ENCODE peak calls at places on chromosomes 3 and 15, in ten cellular contexts. One of them, this sample, is unnamed.

GRCh38 chr3:4825572-4826236 is 153.5 kb upstream of the BHLHE40 start:
- DNase-seq in Karpas-422: no peak
- DNase-seq in lung: peak; percentile 78
- DNase-seq in testis: peak; percentile 37
- DNase-seq in A673: no peak
- DNase-seq in CD4-positive, CD25-positive, alpha-beta regulatory T cell: no peak
- DNase-seq in PC-9: peak; percentile 83
- DNase-seq in neural progenitor cell: no peak
- DNase-seq in pancreas: no peak
- DNase-seq in sigmoid colon: no peak
- DNase-seq in this sample: no peak

GRCh38 chr3:143586565-143586964 is 261.7 kb downstream of the SLC9A9 start:
- DNase-seq in pancreas: no peak
- DNase-seq in Karpas-422: no peak
- DNase-seq in A673: no peak
- DNase-seq in PC-9: no peak
- DNase-seq in testis: no peak
- DNase-seq in CD4-positive, CD25-positive, alpha-beta regulatory T cell: no peak
- DNase-seq in sigmoid colon: no peak
- DNase-seq in neural progenitor cell: peak; percentile 20
- DNase-seq in lung: no peak
- DNase-seq in this sample: no peak

GRCh38 chr3:56370991-56371775 is 97.1 kb downstream of the ERC2 start:
- DNase-seq in lung: no peak
- DNase-seq in sigmoid colon: no peak
- DNase-seq in CD4-positive, CD25-positive, alpha-beta regulatory T cell: no peak
- DNase-seq in A673: no peak
- DNase-seq in PC-9: no peak
- DNase-seq in pancreas: no peak
- DNase-seq in neural progenitor cell: no peak
- DNase-seq in testis: no peak
- DNase-seq in Karpas-422: no peak
- DNase-seq in this sample: no peak

GRCh38 chr15:65037279-65037678 is 7.8 kb upstream of the MTFMT start:
- DNase-seq in CD4-positive, CD25-positive, alpha-beta regulatory T cell: no peak
- DNase-seq in lung: no peak
- DNase-seq in PC-9: no peak
- DNase-seq in pancreas: no peak
- DNase-seq in testis: no peak
- DNase-seq in Karpas-422: no peak
- DNase-seq in sigmoid colon: no peak
- DNase-seq in A673: no peak
- DNase-seq in neural progenitor cell: no peak
- DNase-seq in this sample: no peak

GRCh38 chr3:105800320-105800719 is 68.5 kb downstream of the CBLB start:
- DNase-seq in CD4-positive, CD25-positive, alpha-beta regulatory T cell: no peak
- DNase-seq in A673: no peak
- DNase-seq in lung: no peak
- DNase-seq in PC-9: no peak
- DNase-seq in pancreas: no peak
- DNase-seq in neural progenitor cell: no peak
- DNase-seq in testis: no peak
- DNase-seq in Karpas-422: peak; percentile 79
- DNase-seq in sigmoid colon: no peak
- DNase-seq in this sample: no peak

GRCh38 chr3:48518069-48518468 is 14.1 kb upstream of the SHISA5 start:
- DNase-seq in CD4-positive, CD25-positive, alpha-beta regulatory T cell: no peak
- DNase-seq in neural progenitor cell: no peak
- DNase-seq in Karpas-422: no peak
- DNase-seq in lung: no peak
- DNase-seq in sigmoid colon: no peak
- DNase-seq in PC-9: no peak
- DNase-seq in testis: no peak
- DNase-seq in pancreas: no peak
- DNase-seq in A673: no peak
- DNase-seq in this sample: no peak

GRCh38 chr3:168094580-168094876 is 1.2 kb downstream of the GOLIM4 start:
- DNase-seq in testis: no peak
- DNase-seq in pancreas: no peak
- DNase-seq in A673: peak; percentile 84
- DNase-seq in neural progenitor cell: peak; percentile 79
- DNase-seq in sigmoid colon: no peak
- DNase-seq in lung: peak; percentile 46
- DNase-seq in CD4-positive, CD25-positive, alpha-beta regulatory T cell: no peak
- DNase-seq in Karpas-422: no peak
- DNase-seq in PC-9: no peak
- DNase-seq in this sample: peak; percentile 73

GRCh38 chr3:129104051-129104450 is 17.6 kb downstream of the RAB43 start:
- DNase-seq in pancreas: no peak
- DNase-seq in Karpas-422: no peak
- DNase-seq in PC-9: no peak
- DNase-seq in A673: no peak
- DNase-seq in testis: no peak
- DNase-seq in sigmoid colon: no peak
- DNase-seq in lung: no peak
- DNase-seq in CD4-positive, CD25-positive, alpha-beta regulatory T cell: no peak
- DNase-seq in neural progenitor cell: no peak
- DNase-seq in this sample: no peak

GRCh38 chr3:194384569-194385001 is 14.5 kb downstream of the GP5 start:
- DNase-seq in A673: no peak
- DNase-seq in PC-9: no peak
- DNase-seq in testis: no peak
- DNase-seq in lung: no peak
- DNase-seq in CD4-positive, CD25-positive, alpha-beta regulatory T cell: no peak
- DNase-seq in neural progenitor cell: no peak
- DNase-seq in sigmoid colon: no peak
- DNase-seq in pancreas: no peak
- DNase-seq in Karpas-422: no peak
- DNase-seq in this sample: no peak

GRCh38 chr15:60518511-60518910 is 39.6 kb upstream of the ICE2 start:
- DNase-seq in lung: no peak
- DNase-seq in testis: no peak
- DNase-seq in Karpas-422: no peak
- DNase-seq in sigmoid colon: no peak
- DNase-seq in A673: no peak
- DNase-seq in CD4-positive, CD25-positive, alpha-beta regulatory T cell: no peak
- DNase-seq in pancreas: no peak
- DNase-seq in neural progenitor cell: no peak
- DNase-seq in PC-9: no peak
- DNase-seq in this sample: no peak

GRCh38 chr3:32002536-32003368 is 21.2 kb downstream of the ZNF860 start:
- DNase-seq in lung: no peak
- DNase-seq in pancreas: no peak
- DNase-seq in neural progenitor cell: no peak
- DNase-seq in A673: no peak
- DNase-seq in CD4-positive, CD25-positive, alpha-beta regulatory T cell: no peak
- DNase-seq in sigmoid colon: no peak
- DNase-seq in Karpas-422: no peak
- DNase-seq in PC-9: no peak
- DNase-seq in testis: no peak
- DNase-seq in this sample: no peak

DNA sequence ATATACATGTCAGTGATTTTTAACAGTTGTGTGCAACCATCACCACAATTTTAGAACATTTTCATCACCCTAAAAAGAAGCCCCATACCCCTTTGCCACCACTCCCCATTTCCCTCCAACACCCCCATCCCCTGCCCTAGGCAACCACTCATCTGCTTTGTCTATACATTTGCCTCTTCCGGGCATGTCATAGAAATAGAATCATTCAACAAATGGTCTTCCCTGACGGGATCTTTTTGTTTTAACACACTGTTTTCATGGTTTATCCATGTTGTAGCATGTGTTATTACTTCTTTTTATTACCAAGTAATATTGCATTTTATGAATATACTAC is 4.0 kb downstream of the VILL start:
- DNase-seq in lung: no peak
- DNase-seq in neural progenitor cell: no peak
- DNase-seq in sigmoid colon: no peak
- DNase-seq in A673: no peak
- DNase-seq in CD4-positive, CD25-positive, alpha-beta regulatory T cell: no peak
- DNase-seq in Karpas-422: peak; percentile 73
- DNase-seq in pancreas: no peak
- DNase-seq in PC-9: no peak
- DNase-seq in testis: no peak
- DNase-seq in this sample: no peak
- H3K4me1 ChIP-seq in lung: peaks cover 19% of the 10 kb centered on the region
- H3K4me1 ChIP-seq in neural progenitor cell: no peaks in the 10 kb centered on the region
- H3K4me1 ChIP-seq in sigmoid colon: peaks cover 29% of the 10 kb centered on the region
- H3K4me1 ChIP-seq in A673: peaks cover 5% of the 10 kb centered on the region
- H3K4me1 ChIP-seq in CD4-positive, CD25-positive, alpha-beta regulatory T cell: peaks cover 56% of the 10 kb centered on the region
- H3K4me1 ChIP-seq in Karpas-422: peaks cover 36% of the 10 kb centered on the region
- H3K4me1 ChIP-seq in pancreas: peaks cover 6% of the 10 kb centered on the region
- H3K4me1 ChIP-seq in PC-9: peaks cover 53% of the 10 kb centered on the region
- H3K4me1 ChIP-seq in testis: peaks cover 25% of the 10 kb centered on the region
- H3K4me1 ChIP-seq in this sample: peaks cover 3% of the 10 kb centered on the region

GRCh38 chr3:133572158-133573053 is 1.1 kb upstream of the CDV3 start:
- DNase-seq in PC-9: peak; percentile 60
- DNase-seq in Karpas-422: peak; percentile 97
- DNase-seq in neural progenitor cell: no peak
- DNase-seq in sigmoid colon: no peak
- DNase-seq in A673: peak; percentile 39
- DNase-seq in testis: no peak
- DNase-seq in CD4-positive, CD25-positive, alpha-beta regulatory T cell: peak; percentile 49
- DNase-seq in pancreas: no peak
- DNase-seq in lung: no peak
- DNase-seq in this sample: no peak
- H3K4me3 ChIP-seq in PC-9: peak overlapping the region; percentile 50
- H3K4me3 ChIP-seq in Karpas-422: peak overlapping the region; percentile 64
- H3K4me3 ChIP-seq in neural progenitor cell: peak overlapping the region; percentile 28
- H3K4me3 ChIP-seq in sigmoid colon: peak overlapping the region; percentile 44
- H3K4me3 ChIP-seq in A673: peak overlapping the region; percentile 62
- H3K4me3 ChIP-seq in testis: peak overlapping the region; percentile 90
- H3K4me3 ChIP-seq in CD4-positive, CD25-positive, alpha-beta regulatory T cell: peak overlapping the region; percentile 81
- H3K4me3 ChIP-seq in pancreas: peak overlapping the region; percentile 21
- H3K4me3 ChIP-seq in lung: no peak overlapping the region
- H3K4me3 ChIP-seq in this sample: peak overlapping the region; percentile 41

DNA sequence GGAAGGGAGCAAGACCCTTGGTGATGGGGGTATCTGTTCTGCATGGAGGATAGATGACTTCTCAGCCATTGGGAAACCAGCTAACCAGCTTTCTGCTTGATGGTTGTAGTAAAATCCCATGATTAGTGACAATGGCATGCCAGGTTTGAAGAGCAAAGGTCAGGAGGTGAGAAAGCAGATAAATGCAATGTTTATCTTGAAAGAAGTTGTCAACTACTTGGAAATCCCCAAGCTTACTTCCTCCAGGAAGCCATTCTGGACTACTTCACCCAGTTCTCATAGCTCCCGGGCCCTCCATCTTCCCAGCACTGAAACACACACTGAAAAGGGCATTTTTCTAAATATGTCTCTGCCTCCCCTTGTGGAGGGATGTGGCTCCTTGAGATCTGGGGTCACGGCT is 51.3 kb downstream of the SMAD3 start:
- DNase-seq in testis: no peak
- DNase-seq in PC-9: peak; percentile 88
- DNase-seq in sigmoid colon: no peak
- DNase-seq in Karpas-422: no peak
- DNase-seq in A673: no peak
- DNase-seq in neural progenitor cell: no peak
- DNase-seq in lung: no peak
- DNase-seq in pancreas: no peak
- DNase-seq in CD4-positive, CD25-positive, alpha-beta regulatory T cell: no peak
- DNase-seq in this sample: no peak
- H3K4me1 ChIP-seq in testis: peaks cover 21% of the 10 kb centered on the region
- H3K4me1 ChIP-seq in PC-9: peaks cover 75% of the 10 kb centered on the region
- H3K4me1 ChIP-seq in sigmoid colon: peaks cover 51% of the 10 kb centered on the region
- H3K4me1 ChIP-seq in Karpas-422: peaks cover 23% of the 10 kb centered on the region
- H3K4me1 ChIP-seq in A673: peaks cover 25% of the 10 kb centered on the region
- H3K4me1 ChIP-seq in neural progenitor cell: peaks cover 17% of the 10 kb centered on the region
- H3K4me1 ChIP-seq in lung: peaks cover 36% of the 10 kb centered on the region
- H3K4me1 ChIP-seq in pancreas: peaks cover 38% of the 10 kb centered on the region
- H3K4me1 ChIP-seq in CD4-positive, CD25-positive, alpha-beta regulatory T cell: peaks cover 81% of the 10 kb centered on the region
- H3K4me1 ChIP-seq in this sample: no peaks in the 10 kb centered on the region

DNA sequence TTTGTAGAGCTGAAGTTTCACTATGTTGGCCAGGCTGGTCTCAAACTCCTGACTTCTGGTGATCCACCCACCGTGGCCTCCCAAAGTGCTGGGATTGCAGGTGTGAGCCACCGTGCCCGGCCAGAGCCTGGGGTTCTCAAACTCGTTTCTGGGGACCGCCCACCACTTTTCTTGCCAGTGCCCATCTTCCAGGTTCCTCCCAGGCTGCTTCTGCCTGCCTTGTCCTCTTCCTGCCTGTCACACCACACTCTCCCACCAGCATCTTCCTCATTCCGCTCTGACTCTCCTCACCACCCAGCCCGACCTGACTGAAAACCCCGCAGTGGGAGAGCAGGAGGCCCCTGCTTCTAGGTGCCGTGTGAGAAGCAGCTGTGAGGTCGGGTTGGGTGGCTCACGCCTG is 3.1 kb upstream of the DYNLT2B start:
- DNase-seq in lung: no peak
- DNase-seq in A673: no peak
- DNase-seq in sigmoid colon: no peak
- DNase-seq in testis: no peak
- DNase-seq in Karpas-422: no peak
- DNase-seq in neural progenitor cell: no peak
- DNase-seq in PC-9: no peak
- DNase-seq in pancreas: no peak
- DNase-seq in CD4-positive, CD25-positive, alpha-beta regulatory T cell: no peak
- DNase-seq in this sample: no peak
- H3K4me3 ChIP-seq in lung: no peak overlapping the region
- H3K4me3 ChIP-seq in A673: no peak overlapping the region
- H3K4me3 ChIP-seq in sigmoid colon: no peak overlapping the region
- H3K4me3 ChIP-seq in testis: no peak overlapping the region
- H3K4me3 ChIP-seq in Karpas-422: no peak overlapping the region
- H3K4me3 ChIP-seq in neural progenitor cell: no peak overlapping the region
- H3K4me3 ChIP-seq in PC-9: no peak overlapping the region
- H3K4me3 ChIP-seq in pancreas: no peak overlapping the region
- H3K4me3 ChIP-seq in CD4-positive, CD25-positive, alpha-beta regulatory T cell: no peak overlapping the region
- H3K4me3 ChIP-seq in this sample: no peak overlapping the region